ENCODE peak calls at places on chromosomes 12 and 14, in seven cellular contexts. One of them, this sample, is unnamed.

GRCh38 chr12:110079477-110080400 is 31.4 kb upstream of the C12orf76 start:
- DNase-seq in CD14-positive monocyte: peak
- DNase-seq in Kasumi-1: peak
- DNase-seq in NCI-H524: no peak
- DNase-seq in A673: no peak
- DNase-seq in H4: peak
- DNase-seq in SW 1271: no peak
- DNase-seq in this sample: peak

GRCh38 chr12:12684375-12685106 is 11.4 kb downstream of the GPR19 start:
- DNase-seq in CD14-positive monocyte: no peak
- DNase-seq in SW 1271: no peak
- DNase-seq in H4: peak
- DNase-seq in NCI-H524: peak
- DNase-seq in Kasumi-1: peak
- DNase-seq in A673: peak
- DNase-seq in this sample: no peak

GRCh38 chr12:74747305-74747704 is 209.7 kb downstream of the ATXN7L3B start:
- DNase-seq in SW 1271: peak
- DNase-seq in A673: peak
- DNase-seq in NCI-H524: peak
- DNase-seq in CD14-positive monocyte: no peak
- DNase-seq in H4: peak
- DNase-seq in Kasumi-1: peak
- DNase-seq in this sample: no peak

GRCh38 chr12:111312708-111313107 is 56.2 kb downstream of the PHETA1 start:
- DNase-seq in SW 1271: no peak
- DNase-seq in H4: no peak
- DNase-seq in Kasumi-1: no peak
- DNase-seq in CD14-positive monocyte: no peak
- DNase-seq in NCI-H524: no peak
- DNase-seq in A673: no peak
- DNase-seq in this sample: no peak

GRCh38 chr12:104701756-104702155 is 245.0 kb downstream of the CHST11 start:
- DNase-seq in SW 1271: no peak
- DNase-seq in A673: no peak
- DNase-seq in CD14-positive monocyte: no peak
- DNase-seq in NCI-H524: no peak
- DNase-seq in Kasumi-1: no peak
- DNase-seq in H4: no peak
- DNase-seq in this sample: no peak

GRCh38 chr14:92960706-92961566 is 38.0 kb downstream of the CHGA start:
- DNase-seq in CD14-positive monocyte: no peak
- DNase-seq in Kasumi-1: no peak
- DNase-seq in H4: no peak
- DNase-seq in NCI-H524: no peak
- DNase-seq in SW 1271: peak
- DNase-seq in A673: no peak
- DNase-seq in this sample: no peak

GRCh38 chr14:65356327-65356836 is 56.1 kb upstream of the FUT8 start:
- DNase-seq in CD14-positive monocyte: no peak
- DNase-seq in H4: peak
- DNase-seq in A673: peak
- DNase-seq in NCI-H524: no peak
- DNase-seq in Kasumi-1: no peak
- DNase-seq in SW 1271: peak
- DNase-seq in this sample: no peak

GRCh38 chr12:57886590-57887363 is 40.2 kb upstream of the CTDSP2 start:
- DNase-seq in SW 1271: no peak
- DNase-seq in Kasumi-1: no peak
- DNase-seq in CD14-positive monocyte: no peak
- DNase-seq in A673: no peak
- DNase-seq in H4: no peak
- DNase-seq in NCI-H524: no peak
- DNase-seq in this sample: no peak

GRCh38 chr12:49032276-49032675 is 13.7 kb upstream of the PRKAG1 start:
- DNase-seq in H4: no peak
- DNase-seq in CD14-positive monocyte: no peak
- DNase-seq in NCI-H524: no peak
- DNase-seq in SW 1271: no peak
- DNase-seq in Kasumi-1: no peak
- DNase-seq in A673: no peak
- DNase-seq in this sample: no peak

GRCh38 chr12:41899577-41899976 is 245.1 kb downstream of the GXYLT1 start:
- DNase-seq in NCI-H524: no peak
- DNase-seq in CD14-positive monocyte: no peak
- DNase-seq in A673: no peak
- DNase-seq in Kasumi-1: no peak
- DNase-seq in H4: no peak
- DNase-seq in SW 1271: no peak
- DNase-seq in this sample: no peak

GRCh38 chr14:81062816-81063215 is 107.4 kb downstream of the TSHR start:
- DNase-seq in H4: peak
- DNase-seq in SW 1271: no peak
- DNase-seq in Kasumi-1: peak
- DNase-seq in A673: peak
- DNase-seq in NCI-H524: peak
- DNase-seq in CD14-positive monocyte: no peak
- DNase-seq in this sample: no peak

GRCh38 chr14:22448905-22449611 is 140.0 kb downstream of the DAD1 start:
- DNase-seq in SW 1271: no peak
- DNase-seq in H4: no peak
- DNase-seq in CD14-positive monocyte: no peak
- DNase-seq in Kasumi-1: no peak
- DNase-seq in A673: no peak
- DNase-seq in NCI-H524: no peak
- DNase-seq in this sample: no peak

GRCh38 chr12:29314421-29314820 is 66.6 kb downstream of the ERGIC2 start:
- DNase-seq in NCI-H524: peak
- DNase-seq in H4: no peak
- DNase-seq in A673: peak
- DNase-seq in Kasumi-1: no peak
- DNase-seq in CD14-positive monocyte: no peak
- DNase-seq in SW 1271: no peak
- DNase-seq in this sample: no peak